ENCODE peak calls at places on chromosomes 7 and 10, in nine cellular contexts. G is stomach, R is Peyer's patch, O is tibial artery, N is neural progenitor cell, X is endodermal cell, F is fibroblast of lung, W is heart left ventricle, A is left lung. L is an unnamed sample.

GRCh38 chr7:16203065-16203464 is 218.3 kb downstream of the CRPPA start:
- DNase-seq in X (no peak), W (no peak), A (no peak), O (no peak), F (no peak), N (no peak), R (no peak), G (no peak), L (no peak)

GRCh38 chr10:51832652-51833383 is 133.4 kb upstream of the CSTF2T start:
- DNase-seq in G (no peak), X (no peak), N (peak; percentile 16), W (no peak), R (no peak), O (peak; percentile 63), F (peak; percentile 81), A (no peak), L (no peak)

GRCh38 chr7:85376589-85376988 is 189.7 kb upstream of the SEMA3D start:
- DNase-seq in N (no peak), W (no peak), G (no peak), X (no peak), F (no peak), O (peak; percentile 28), R (no peak), A (no peak), L (no peak)

GRCh38 chr7:49583440-49583839 is 190.0 kb upstream of the VWC2 start:
- DNase-seq in X (no peak), G (no peak), R (no peak), N (no peak), W (no peak), F (no peak), O (no peak), A (no peak), L (no peak)

GRCh38 chr7:40202851-40203250 is 68.0 kb downstream of the SUGCT start:
- DNase-seq in A (no peak), X (no peak), F (no peak), W (no peak), R (no peak), N (no peak), O (no peak), G (no peak), L (no peak)

GRCh38 chr7:116560021-116560970 is 35.5 kb downstream of the CAV1 start:
- DNase-seq in W (no peak), R (no peak), G (no peak), O (no peak), N (peak; percentile 58), F (no peak), A (no peak), X (no peak), L (no peak)

GRCh38 chr10:15211464-15211979 is 43.0 kb upstream of the NMT2 start:
- DNase-seq in A (no peak), O (no peak), F (peak; percentile 69), N (no peak), G (no peak), W (no peak), X (no peak), R (no peak), L (no peak)

GRCh38 chr10:118832242-118832651 is 77.5 kb upstream of the CACUL1 start:
- DNase-seq in W (peak; percentile 67), O (peak; percentile 81), G (peak; percentile 37), R (peak; percentile 63), N (no peak), F (peak; percentile 24), A (peak; percentile 82), X (peak; percentile 41), L (no peak)

GRCh38 chr10:79102056-79102874 is 33.5 kb downstream of the ZMIZ1 start:
- DNase-seq in G (peak; percentile 65), N (peak; percentile 50), O (peak; percentile 91), X (no peak), W (peak; percentile 66), A (no peak), F (peak; percentile 71), R (peak; percentile 61), L (peak; percentile 28)

GRCh38 chr7:22350466-22351328 is 6.3 kb downstream of the RAPGEF5 start:
- DNase-seq in R (peak; percentile 73), G (no peak), N (no peak), O (no peak), A (no peak), W (no peak), F (no peak), X (no peak), L (no peak)

DNA sequence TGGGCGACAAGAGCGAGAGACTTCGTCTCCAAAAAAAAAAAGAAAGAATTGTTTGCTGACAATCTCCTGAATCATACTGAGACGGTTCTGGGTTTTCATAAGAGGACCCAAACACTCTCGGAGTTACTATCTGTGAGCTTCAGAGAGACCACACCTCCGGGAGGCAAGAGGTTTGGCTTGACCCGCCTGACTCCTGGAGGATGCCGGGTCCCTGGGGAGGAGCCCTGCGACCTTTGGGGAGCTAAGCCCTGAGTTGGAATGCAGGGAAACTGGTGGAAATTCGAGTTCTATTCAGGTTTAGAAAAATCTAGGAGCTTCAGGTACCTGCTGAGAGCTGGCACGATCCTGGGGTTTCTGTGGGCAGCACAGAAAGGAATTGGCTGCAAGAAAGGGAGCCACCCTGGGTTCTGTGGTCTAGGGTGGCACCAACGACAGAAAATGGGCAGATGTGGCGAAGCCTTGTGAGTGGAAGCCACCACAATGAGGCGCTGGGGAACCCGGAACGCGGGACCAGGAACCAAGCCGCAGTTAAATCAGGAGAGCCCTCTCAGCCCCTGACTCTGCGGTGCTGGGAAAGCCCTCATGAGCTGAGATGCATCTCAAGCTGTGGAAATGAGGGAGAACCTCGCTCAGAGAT is 21.9 kb upstream of the GATAD1 start:
- DNase-seq in W (no peak), X (peak; percentile 80), A (no peak), F (no peak), R (peak; percentile 56), N (peak; percentile 25), O (no peak), G (no peak), L (no peak)
- TF ChIP-seq CTCF in W (no peak), X (peak; percentile 33), A (no peak), F (no peak), R (no peak), N (no peak), O (no peak), G (no peak), L (no peak)

GRCh38 chr7:6516387-6516983 is 34.8 kb downstream of the GRID2IP start:
- DNase-seq in R (peak; percentile 91), G (peak; percentile 87), W (peak; percentile 81), F (peak; percentile 83), N (peak; percentile 93), O (peak; percentile 89), X (peak; percentile 95), A (peak; percentile 88), L (peak; percentile 31)
- H3K36me3 ChIP-seq in R (no peaks in the 10 kb centered on the region), G (no peaks in the 10 kb centered on the region), W (no peaks in the 10 kb centered on the region), F (no peaks in the 10 kb centered on the region), N (no peaks in the 10 kb centered on the region), O (no peaks in the 10 kb centered on the region), X (no peaks in the 10 kb centered on the region), A (no peaks in the 10 kb centered on the region), L (no peaks in the 10 kb centered on the region)

GRCh38 chr7:99562832-99563231 is 4.4 kb downstream of the ZNF655 start:
- DNase-seq in R (peak; percentile 64), N (no peak), A (no peak), X (peak; percentile 83), G (no peak), W (no peak), O (no peak), F (peak; percentile 98), L (no peak)

GRCh38 chr7:99561735-99562051 is 3.3 kb downstream of the ZNF655 start:
- DNase-seq in O (no peak), X (no peak), N (no peak), F (no peak), A (no peak), R (no peak), W (no peak), G (no peak), L (no peak)

GRCh38 chr7:99560834-99561734 is 2.6 kb downstream of the ZNF655 start:
- DNase-seq in G (no peak), A (no peak), F (no peak), X (no peak), R (no peak), O (no peak), N (no peak), W (no peak), L (no peak)

GRCh38 chr7:99562114-99562784 is 3.8 kb downstream of the ZNF655 start:
- DNase-seq in W (no peak), O (no peak), G (no peak), A (no peak), N (no peak), F (no peak), X (no peak), R (no peak), L (no peak)

DNA sequence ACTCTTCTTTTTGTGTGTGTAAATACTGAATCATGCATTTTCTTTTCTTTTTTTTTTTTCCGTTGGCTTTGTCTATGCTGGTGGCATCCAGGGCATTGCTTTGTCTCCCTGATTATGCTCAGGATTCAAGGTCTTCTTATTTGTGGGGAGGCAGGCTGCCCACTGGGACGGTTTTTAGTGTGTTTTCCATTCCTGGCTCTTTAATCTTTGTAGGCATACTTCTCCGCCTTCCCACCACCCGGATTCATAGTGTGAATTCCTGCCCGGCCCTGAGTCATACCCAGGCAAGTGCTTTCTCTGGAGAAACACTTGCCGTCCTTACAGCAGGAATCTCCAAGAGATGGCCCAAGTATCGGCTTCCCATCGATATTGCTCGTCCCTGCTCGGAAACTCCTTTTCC is 5.2 kb downstream of the ZNF655 start:
- DNase-seq in R (no peak), N (no peak), W (no peak), A (no peak), G (no peak), F (peak; percentile 66), X (peak; percentile 56), O (no peak), L (no peak)
- H3K27ac ChIP-seq in R (no peak overlapping the region), N (no peak overlapping the region), W (no peak overlapping the region), A (no peak overlapping the region), G (peak overlapping the region; percentile 41), F (peak overlapping the region; percentile 93), X (no peak overlapping the region), O (no peak overlapping the region), L (no peak overlapping the region)

GRCh38 chr7:33108591-33108930 is 643 bp downstream of the RP9 start:
- DNase-seq in N (peak; percentile 37), X (no peak), R (no peak), G (no peak), F (peak; percentile 11), O (no peak), A (no peak), W (no peak), L (no peak)

GRCh38 chr7:33108931-33109757 is at the start of gene RP9:
- DNase-seq in G (peak; percentile 72), X (peak; percentile 94), W (peak; percentile 72), R (peak; percentile 83), F (peak; percentile 45), O (peak; percentile 76), A (peak; percentile 96), N (peak; percentile 95), L (no peak)

GRCh38 chr7:33111614-33112013 is 2.4 kb upstream of the RP9 start:
- DNase-seq in W (no peak), G (no peak), O (no peak), A (no peak), F (no peak), N (no peak), R (no peak), X (no peak), L (no peak)

GRCh38 chr7:33109758-33110238 is 594 bp upstream of the RP9 start:
- DNase-seq in A (no peak), W (no peak), R (peak; percentile 55), F (no peak), O (no peak), X (no peak), N (no peak), G (no peak), L (no peak)

GRCh38 chr7:33107136-33108066 is 1.8 kb downstream of the RP9 start:
- DNase-seq in R (peak; percentile 78), A (no peak), N (peak; percentile 86), O (no peak), F (peak; percentile 63), X (peak; percentile 86), G (peak; percentile 31), W (no peak), L (no peak)
- TF ChIP-seq CTCF in R (peak; percentile 7), A (peak; percentile 27), N (peak; percentile 64), O (peak; percentile 21), F (peak; percentile 14), X (peak; percentile 74), G (no peak), W (peak; percentile 41), L (no peak)